ENCODE peak calls at places on chromosomes 2 and 18, in eight cellular contexts. G is GM23248, S is endodermal cell, D is HCT116, U is mesendoderm, R is fibroblast of lung, E is DND-41, Y is mammary epithelial cell. J is an unnamed sample. For H3K36me3, the result is how much of the 10 kb centered on the place peaks cover.

GRCh38 chr18:80179857-80180558 is 67.3 kb downstream of the PARD6G start:
- DNase-seq in G (no peak), S (no peak), D (no peak), U (no peak), R (no peak), E (no peak), Y (peak), J (no peak)

GRCh38 chr18:61082976-61083630 is 250.1 kb upstream of the CDH20 start:
- DNase-seq in G (no peak), S (no peak), D (no peak), U (no peak), R (no peak), E (no peak), Y (no peak), J (no peak)

GRCh38 chr18:59514193-59514592 is 155.1 kb upstream of the LMAN1 start:
- DNase-seq in G (peak), S (no peak), D (no peak), U (no peak), R (peak), E (no peak), Y (no peak), J (peak)

GRCh38 chr2:190791347-190791982 is 89.2 kb upstream of the GLS start:
- DNase-seq in G (peak), S (peak), D (no peak), U (peak), R (peak), E (peak), Y (peak), J (no peak)

GRCh38 chr2:120675460-120676130 is 60.1 kb upstream of the GLI2 start:
- DNase-seq in G (peak), S (peak), D (peak), U (peak), R (peak), E (peak), Y (peak), J (peak)

GRCh38 chr2:108935231-108935863 is 53.7 kb downstream of the EDAR start:
- DNase-seq in G (no peak), S (no peak), D (no peak), U (peak), R (no peak), E (no peak), Y (no peak), J (no peak)

GRCh38 chr2:86186431-86186830 is 8.8 kb downstream of the IMMT start:
- DNase-seq in G (no peak), S (no peak), D (no peak), U (no peak), R (no peak), E (no peak), Y (no peak), J (no peak)

GRCh38 chr2:112141623-112142001 is 3.4 kb downstream of the FBLN7 start:
- DNase-seq in G (no peak), S (no peak), D (no peak), U (no peak), R (no peak), E (no peak), Y (no peak), J (no peak)

GRCh38 chr2:240961878-240962277 is 36.5 kb upstream of the SNED1 start:
- DNase-seq in G (no peak), S (peak), D (no peak), U (no peak), R (no peak), E (peak), Y (no peak), J (peak)

GRCh38 chr2:118589726-118590125 is 257.7 kb downstream of the EN1 start:
- DNase-seq in G (no peak), S (peak), D (no peak), U (peak), R (no peak), E (no peak), Y (no peak), J (no peak)

GRCh38 chr2:118584380-118584779 is 263.1 kb downstream of the EN1 start:
- DNase-seq in G (no peak), S (no peak), D (no peak), U (peak), R (no peak), E (no peak), Y (no peak), J (no peak)

GRCh38 chr2:118584877-118585276 is 262.6 kb downstream of the EN1 start:
- DNase-seq in G (no peak), S (no peak), D (no peak), U (peak), R (no peak), E (no peak), Y (no peak), J (no peak)

GRCh38 chr2:118593257-118593656 is 254.2 kb downstream of the EN1 start:
- DNase-seq in G (peak), S (no peak), D (no peak), U (no peak), R (no peak), E (no peak), Y (no peak), J (no peak)

GRCh38 chr2:118588826-118589225 is 258.6 kb downstream of the EN1 start:
- DNase-seq in G (no peak), S (no peak), D (no peak), U (no peak), R (no peak), E (no peak), Y (no peak), J (no peak)
- H3K9ac ChIP-seq in G (no peak), S (no peak), D (no peak), U (no peak), R (no peak), E (no peak), Y (no peak), J (no peak)

DNA sequence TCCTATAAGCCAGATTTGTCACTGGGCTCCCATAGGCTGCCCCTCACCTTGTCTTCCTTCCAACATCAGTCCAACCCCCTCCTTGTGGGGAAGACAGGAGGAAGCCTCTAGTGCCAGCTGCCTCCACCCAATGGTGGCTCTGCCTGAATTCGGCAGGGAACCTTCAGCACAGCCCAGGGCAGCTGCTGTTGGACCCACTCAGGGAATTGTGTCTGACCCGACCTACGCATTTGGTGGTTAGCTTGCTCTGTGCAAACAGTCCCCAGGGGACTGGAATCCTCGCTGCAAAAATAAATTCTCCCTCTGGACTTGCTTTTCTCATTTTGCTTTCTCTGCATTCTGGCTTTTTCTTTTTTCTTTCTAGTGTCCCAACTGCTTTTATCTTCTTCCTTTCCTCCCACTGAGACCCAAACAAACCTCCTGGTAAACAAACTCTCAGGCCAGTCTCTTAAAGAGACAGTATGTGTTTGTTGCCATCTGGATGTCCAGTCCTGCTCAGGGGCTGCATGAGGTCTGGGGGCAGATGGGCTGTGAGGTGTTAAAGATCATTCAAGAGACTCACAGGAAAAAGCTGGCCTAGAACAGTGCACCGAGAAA is 137.7 kb upstream of the HAAO start:
- DNase-seq in G (peak), S (peak), D (no peak), U (peak), R (peak), E (no peak), Y (no peak), J (no peak)
- H3K4me3 ChIP-seq in G (no peak), S (peak), D (no peak), U (no peak), R (no peak), E (no peak), Y (no peak), J (no peak)

DNA sequence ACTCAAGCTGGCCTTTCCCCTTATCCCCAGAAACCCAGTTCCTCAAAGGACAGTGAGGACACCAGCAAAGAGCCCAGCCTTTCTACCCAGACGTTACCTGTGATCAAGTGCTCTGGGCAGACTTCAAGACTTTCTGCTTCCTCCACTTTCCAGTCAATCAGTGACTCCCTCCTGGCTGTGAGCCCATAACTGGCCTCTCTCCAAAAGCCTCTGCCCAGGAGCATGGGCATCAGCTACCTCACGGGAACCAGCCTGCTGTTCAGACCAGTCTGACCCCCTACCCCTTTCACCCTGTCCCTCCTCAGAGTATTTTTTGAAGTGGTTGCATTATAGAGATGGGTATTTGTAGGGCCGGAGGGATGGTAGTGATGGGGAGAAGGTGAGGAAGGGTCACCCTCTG is 27.7 kb upstream of the CYP27A1 start:
- DNase-seq in G (no peak), S (peak), D (no peak), U (no peak), R (no peak), E (no peak), Y (no peak), J (no peak)
- H3K36me3 ChIP-seq in G (under half), S (half or more), D (under half), U (under half), R (under half), E (half or more), Y (under half), J (under half)

DNA sequence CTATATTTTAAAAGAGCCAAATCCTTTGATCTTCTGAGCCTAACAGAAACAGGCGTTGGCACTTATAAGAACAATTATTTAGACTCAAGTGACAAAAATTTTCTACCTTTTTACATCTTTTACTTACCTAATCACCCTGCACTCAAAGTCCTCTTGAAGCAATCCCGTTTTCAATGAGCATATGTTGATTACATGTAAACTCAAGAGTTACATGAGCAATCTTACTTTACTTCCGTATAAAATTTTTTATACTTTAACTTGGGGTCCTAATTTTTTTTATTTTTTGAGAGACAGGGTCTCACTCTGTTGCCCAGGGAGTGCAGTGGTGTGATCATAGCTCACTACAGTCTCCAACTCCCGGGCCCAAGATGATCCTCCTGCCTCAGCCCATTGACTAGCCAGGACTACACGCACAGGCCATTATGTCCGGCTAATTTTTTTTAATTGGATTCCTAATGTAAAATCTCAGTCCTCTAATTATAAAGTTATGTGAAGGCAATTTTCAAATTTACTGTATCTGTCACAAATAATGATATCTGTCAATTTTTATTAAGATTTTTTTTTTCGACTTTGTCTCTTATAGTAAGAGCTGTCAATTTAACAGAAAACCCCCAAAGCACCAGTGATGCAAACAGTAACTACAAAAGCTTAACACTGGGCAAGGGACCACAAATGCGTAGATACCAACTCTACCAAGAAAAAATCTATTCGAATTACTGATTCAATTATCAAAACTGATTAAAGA is 19.1 kb upstream of the STPG4 start:
- DNase-seq in G (peak), S (no peak), D (no peak), U (no peak), R (no peak), E (no peak), Y (peak), J (no peak)
- H3K9ac ChIP-seq in G (peak), S (peak), D (peak), U (peak), R (peak), E (peak), Y (peak), J (peak)

GRCh38 chr2:201436141-201436540 is 15.1 kb downstream of the TRAK2 start:
- DNase-seq in G (no peak), S (no peak), D (no peak), U (no peak), R (no peak), E (no peak), Y (no peak), J (no peak)

GRCh38 chr2:201433389-201433995 is 17.8 kb downstream of the TRAK2 start:
- DNase-seq in G (no peak), S (no peak), D (no peak), U (peak), R (no peak), E (no peak), Y (no peak), J (no peak)

GRCh38 chr2:201430839-201431238 is 20.4 kb downstream of the TRAK2 start:
- DNase-seq in G (no peak), S (no peak), D (no peak), U (no peak), R (no peak), E (no peak), Y (no peak), J (no peak)

GRCh38 chr2:201432551-201433388 is 18.5 kb downstream of the TRAK2 start:
- DNase-seq in G (peak), S (no peak), D (no peak), U (peak), R (peak), E (no peak), Y (no peak), J (no peak)

GRCh38 chr2:201432038-201432437 is 19.2 kb downstream of the TRAK2 start:
- DNase-seq in G (peak), S (no peak), D (no peak), U (no peak), R (peak), E (no peak), Y (peak), J (no peak)
- H3K4me3 ChIP-seq in G (peak), S (no peak), D (no peak), U (no peak), R (no peak), E (no peak), Y (no peak), J (no peak)

DNA sequence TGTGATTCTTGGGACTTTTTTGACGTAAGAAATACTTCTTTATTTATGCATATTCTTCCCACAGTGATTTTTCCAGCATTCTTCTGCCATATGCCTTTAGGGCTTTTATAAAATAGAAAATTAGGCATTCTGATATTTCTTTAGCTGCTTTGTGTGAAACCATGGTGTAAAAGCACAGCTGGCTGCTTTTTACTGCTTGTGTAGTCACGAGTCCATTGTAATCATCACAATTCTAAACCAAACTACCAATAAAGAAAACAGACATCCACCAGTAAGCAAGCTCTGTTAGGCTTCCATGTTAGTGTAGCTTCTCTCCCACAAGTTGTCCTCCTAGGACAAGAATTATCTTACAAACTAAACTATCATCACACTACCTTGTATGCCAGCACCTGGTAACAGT is 62.6 kb downstream of the EIF5B start:
- DNase-seq in G (no peak), S (no peak), D (no peak), U (no peak), R (no peak), E (no peak), Y (no peak), J (no peak)
- H3K36me3 ChIP-seq in G (half or more), S (half or more), D (under half), U (under half), R (under half), E (half or more), Y (under half), J (under half)

GRCh38 chr18:56927795-56928194 is 219.1 kb upstream of the BOD1L2 start:
- DNase-seq in G (no peak), S (no peak), D (no peak), U (no peak), R (no peak), E (no peak), Y (no peak), J (no peak)

GRCh38 chr18:56935531-56936040 is 211.3 kb upstream of the BOD1L2 start:
- DNase-seq in G (no peak), S (no peak), D (no peak), U (no peak), R (no peak), E (no peak), Y (no peak), J (no peak)

GRCh38 chr18:56933472-56933871 is 213.4 kb upstream of the BOD1L2 start:
- DNase-seq in G (no peak), S (no peak), D (no peak), U (no peak), R (no peak), E (no peak), Y (peak), J (no peak)

GRCh38 chr18:56926740-56927139 is 220.1 kb upstream of the BOD1L2 start:
- DNase-seq in G (no peak), S (no peak), D (no peak), U (no peak), R (no peak), E (no peak), Y (no peak), J (no peak)

GRCh38 chr18:56929861-56930260 is 217.0 kb upstream of the BOD1L2 start:
- DNase-seq in G (no peak), S (no peak), D (no peak), U (no peak), R (no peak), E (no peak), Y (no peak), J (no peak)
- H3K9ac ChIP-seq in G (no peak), S (no peak), D (no peak), U (no peak), R (no peak), E (no peak), Y (no peak), J (no peak)

GRCh38 chr2:32801741-32802140 is 145.0 kb upstream of the LTBP1 start:
- DNase-seq in G (no peak), S (no peak), D (no peak), U (no peak), R (no peak), E (no peak), Y (no peak), J (no peak)

GRCh38 chr2:32805104-32806095 is 141.4 kb upstream of the LTBP1 start:
- DNase-seq in G (peak), S (no peak), D (peak), U (peak), R (no peak), E (no peak), Y (peak), J (peak)

GRCh38 chr2:32802877-32803276 is 143.9 kb upstream of the LTBP1 start:
- DNase-seq in G (no peak), S (no peak), D (no peak), U (no peak), R (no peak), E (no peak), Y (no peak), J (no peak)

GRCh38 chr2:32806857-32807256 is 139.9 kb upstream of the LTBP1 start:
- DNase-seq in G (no peak), S (no peak), D (no peak), U (no peak), R (no peak), E (no peak), Y (peak), J (no peak)

GRCh38 chr2:32804205-32804604 is 142.5 kb upstream of the LTBP1 start:
- DNase-seq in G (no peak), S (no peak), D (no peak), U (no peak), R (no peak), E (no peak), Y (no peak), J (no peak)
- H3K4me3 ChIP-seq in G (no peak), S (no peak), D (no peak), U (no peak), R (no peak), E (no peak), Y (no peak), J (no peak)

GRCh38 chr18:9550413-9550812 is 63.9 kb downstream of the PPP4R1 start:
- DNase-seq in G (no peak), S (no peak), D (no peak), U (no peak), R (no peak), E (no peak), Y (no peak), J (no peak)
- H3K36me3 ChIP-seq in G (half or more), S (half or more), D (under half), U (under half), R (under half), E (half or more), Y (half or more), J (under half)

J was measured in colonic mucosa.